ENCODE peak calls at places on chromosomes 13 and 19, in five cellular contexts. One of them, this sample, is unnamed.

GRCh38 chr13:67204731-67205130 is 25.4 kb downstream of the PCDH9 start:
- DNase-seq in tibial nerve: no peak
- DNase-seq in ascending aorta: no peak
- DNase-seq in endothelial cell of umbilical vein: no peak
- DNase-seq in Peyer's patch: no peak
- DNase-seq in this sample: no peak

GRCh38 chr13:82698941-82699340 is 1183.3 kb downstream of the SLITRK1 start:
- DNase-seq in tibial nerve: no peak
- DNase-seq in ascending aorta: no peak
- DNase-seq in endothelial cell of umbilical vein: no peak
- DNase-seq in Peyer's patch: no peak
- DNase-seq in this sample: no peak

GRCh38 chr13:110811008-110811720 is 97.7 kb downstream of the ING1 start:
- DNase-seq in tibial nerve: no peak
- DNase-seq in ascending aorta: no peak
- DNase-seq in endothelial cell of umbilical vein: no peak
- DNase-seq in Peyer's patch: no peak
- DNase-seq in this sample: no peak

GRCh38 chr19:39347332-39348227 is 5.4 kb downstream of the SAMD4B start:
- DNase-seq in tibial nerve: no peak
- DNase-seq in ascending aorta: no peak
- DNase-seq in endothelial cell of umbilical vein: no peak
- DNase-seq in Peyer's patch: no peak
- DNase-seq in this sample: no peak

GRCh38 chr19:49136771-49137171 is 17.4 kb downstream of the PPFIA3 start:
- DNase-seq in tibial nerve: no peak
- DNase-seq in ascending aorta: no peak
- DNase-seq in endothelial cell of umbilical vein: no peak
- DNase-seq in Peyer's patch: peak; percentile 78
- DNase-seq in this sample: no peak

GRCh38 chr13:104008571-104009435 is 942.6 kb upstream of the SLC10A2 start:
- DNase-seq in tibial nerve: no peak
- DNase-seq in ascending aorta: no peak
- DNase-seq in endothelial cell of umbilical vein: peak; percentile 92
- DNase-seq in Peyer's patch: no peak
- DNase-seq in this sample: no peak

GRCh38 chr19:35462476-35462953 is 14.5 kb downstream of the FFAR2 start:
- DNase-seq in tibial nerve: no peak
- DNase-seq in ascending aorta: no peak
- DNase-seq in endothelial cell of umbilical vein: no peak
- DNase-seq in Peyer's patch: peak; percentile 75
- DNase-seq in this sample: peak; percentile 65

GRCh38 chr13:33745370-33746324 is 72.3 kb upstream of the RFC3 start:
- DNase-seq in tibial nerve: peak; percentile 19
- DNase-seq in ascending aorta: no peak
- DNase-seq in endothelial cell of umbilical vein: no peak
- DNase-seq in Peyer's patch: no peak
- DNase-seq in this sample: no peak

GRCh38 chr13:63041640-63042414 is 1626.2 kb upstream of the PCDH20 start:
- DNase-seq in tibial nerve: no peak
- DNase-seq in ascending aorta: no peak
- DNase-seq in endothelial cell of umbilical vein: no peak
- DNase-seq in Peyer's patch: no peak
- DNase-seq in this sample: no peak

GRCh38 chr19:19606021-19606420 is 12.5 kb downstream of the PBX4 start:
- DNase-seq in tibial nerve: no peak
- DNase-seq in ascending aorta: no peak
- DNase-seq in endothelial cell of umbilical vein: no peak
- DNase-seq in Peyer's patch: peak; percentile 85
- DNase-seq in this sample: no peak

GRCh38 chr19:3211191-3211590 is 13.3 kb upstream of the CELF5 start:
- DNase-seq in tibial nerve: no peak
- DNase-seq in ascending aorta: no peak
- DNase-seq in endothelial cell of umbilical vein: no peak
- DNase-seq in Peyer's patch: no peak
- DNase-seq in this sample: no peak

GRCh38 chr19:44588753-44589112 is 24.6 kb upstream of the IGSF23 start:
- DNase-seq in tibial nerve: no peak
- DNase-seq in ascending aorta: no peak
- DNase-seq in endothelial cell of umbilical vein: no peak
- DNase-seq in Peyer's patch: no peak
- DNase-seq in this sample: no peak

GRCh38 chr19:55498246-55498645 is 10.0 kb downstream of the SSC5D start:
- DNase-seq in tibial nerve: no peak
- DNase-seq in ascending aorta: no peak
- DNase-seq in endothelial cell of umbilical vein: no peak
- DNase-seq in Peyer's patch: no peak
- DNase-seq in this sample: no peak

GRCh38 chr19:55053735-55054134 is 9.2 kb downstream of the RDH13 start:
- DNase-seq in tibial nerve: no peak
- DNase-seq in ascending aorta: no peak
- DNase-seq in endothelial cell of umbilical vein: no peak
- DNase-seq in Peyer's patch: no peak
- DNase-seq in this sample: no peak

GRCh38 chr13:96771501-96772367 is 222.5 kb downstream of the OXGR1 start:
- DNase-seq in tibial nerve: no peak
- DNase-seq in ascending aorta: no peak
- DNase-seq in endothelial cell of umbilical vein: no peak
- DNase-seq in Peyer's patch: no peak
- DNase-seq in this sample: no peak

GRCh38 chr13:71067164-71067815 is 799.7 kb downstream of the DACH1 start:
- DNase-seq in tibial nerve: no peak
- DNase-seq in ascending aorta: no peak
- DNase-seq in endothelial cell of umbilical vein: peak; percentile 35
- DNase-seq in Peyer's patch: no peak
- DNase-seq in this sample: no peak

GRCh38 chr19:45070861-45071544 is 5.3 kb downstream of the ZNF296 start:
- DNase-seq in tibial nerve: no peak
- DNase-seq in ascending aorta: no peak
- DNase-seq in endothelial cell of umbilical vein: no peak
- DNase-seq in Peyer's patch: no peak
- DNase-seq in this sample: no peak

GRCh38 chr19:33293255-33294057 is 8.9 kb downstream of the CEBPA start:
- DNase-seq in tibial nerve: no peak
- DNase-seq in ascending aorta: no peak
- DNase-seq in endothelial cell of umbilical vein: no peak
- DNase-seq in Peyer's patch: peak; percentile 67
- DNase-seq in this sample: no peak

GRCh38 chr13:77985866-77986636 is 67.4 kb upstream of the EDNRB start:
- DNase-seq in tibial nerve: no peak
- DNase-seq in ascending aorta: no peak
- DNase-seq in endothelial cell of umbilical vein: no peak
- DNase-seq in Peyer's patch: no peak
- DNase-seq in this sample: no peak

GRCh38 chr13:79805317-79805716 is 324.4 kb downstream of the NDFIP2 start:
- DNase-seq in tibial nerve: no peak
- DNase-seq in ascending aorta: no peak
- DNase-seq in endothelial cell of umbilical vein: no peak
- DNase-seq in Peyer's patch: no peak
- DNase-seq in this sample: no peak

GRCh38 chr19:35063940-35064818 is 22.7 kb downstream of the HPN start:
- DNase-seq in tibial nerve: no peak
- DNase-seq in ascending aorta: no peak
- DNase-seq in endothelial cell of umbilical vein: peak; percentile 13
- DNase-seq in Peyer's patch: no peak
- DNase-seq in this sample: no peak

GRCh38 chr13:91154954-91155353 is 192.5 kb upstream of the MIR17HG start:
- DNase-seq in tibial nerve: no peak
- DNase-seq in ascending aorta: no peak
- DNase-seq in endothelial cell of umbilical vein: no peak
- DNase-seq in Peyer's patch: no peak
- DNase-seq in this sample: no peak

GRCh38 chr13:105971720-105972119 is 563.7 kb downstream of the EFNB2 start:
- DNase-seq in tibial nerve: no peak
- DNase-seq in ascending aorta: no peak
- DNase-seq in endothelial cell of umbilical vein: no peak
- DNase-seq in Peyer's patch: no peak
- DNase-seq in this sample: no peak

GRCh38 chr13:99726261-99726894 is 225.1 kb downstream of the TM9SF2 start:
- DNase-seq in tibial nerve: no peak
- DNase-seq in ascending aorta: no peak
- DNase-seq in endothelial cell of umbilical vein: no peak
- DNase-seq in Peyer's patch: no peak
- DNase-seq in this sample: no peak

GRCh38 chr19:41308450-41309224 is 1.3 kb upstream of the CCDC97 start:
- DNase-seq in tibial nerve: peak; percentile 100
- DNase-seq in ascending aorta: peak; percentile 79
- DNase-seq in endothelial cell of umbilical vein: peak; percentile 94
- DNase-seq in Peyer's patch: peak; percentile 98
- DNase-seq in this sample: peak; percentile 91

GRCh38 chr13:35808846-35809245 is 322.3 kb downstream of the DCLK1 start:
- DNase-seq in tibial nerve: no peak
- DNase-seq in ascending aorta: no peak
- DNase-seq in endothelial cell of umbilical vein: no peak
- DNase-seq in Peyer's patch: no peak
- DNase-seq in this sample: no peak

GRCh38 chr19:45191324-45191845 is 12.8 kb downstream of the BLOC1S3 start:
- DNase-seq in tibial nerve: no peak
- DNase-seq in ascending aorta: no peak
- DNase-seq in endothelial cell of umbilical vein: no peak
- DNase-seq in Peyer's patch: no peak
- DNase-seq in this sample: no peak

GRCh38 chr13:32881074-32881791 is 135.0 kb upstream of the KL start:
- DNase-seq in tibial nerve: no peak
- DNase-seq in ascending aorta: no peak
- DNase-seq in endothelial cell of umbilical vein: no peak
- DNase-seq in Peyer's patch: no peak
- DNase-seq in this sample: no peak

GRCh38 chr13:45218689-45219088 is 17.8 kb upstream of the KCTD4 start:
- DNase-seq in tibial nerve: no peak
- DNase-seq in ascending aorta: no peak
- DNase-seq in endothelial cell of umbilical vein: peak; percentile 14
- DNase-seq in Peyer's patch: no peak
- DNase-seq in this sample: no peak
- H3K4me1 ChIP-seq in tibial nerve: no peaks in the 10 kb centered on the region
- H3K4me1 ChIP-seq in ascending aorta: no peaks in the 10 kb centered on the region
- H3K4me1 ChIP-seq in endothelial cell of umbilical vein: peaks cover 18% of the 10 kb centered on the region
- H3K4me1 ChIP-seq in Peyer's patch: no peaks in the 10 kb centered on the region
- H3K4me1 ChIP-seq in this sample: no peaks in the 10 kb centered on the region

DNA sequence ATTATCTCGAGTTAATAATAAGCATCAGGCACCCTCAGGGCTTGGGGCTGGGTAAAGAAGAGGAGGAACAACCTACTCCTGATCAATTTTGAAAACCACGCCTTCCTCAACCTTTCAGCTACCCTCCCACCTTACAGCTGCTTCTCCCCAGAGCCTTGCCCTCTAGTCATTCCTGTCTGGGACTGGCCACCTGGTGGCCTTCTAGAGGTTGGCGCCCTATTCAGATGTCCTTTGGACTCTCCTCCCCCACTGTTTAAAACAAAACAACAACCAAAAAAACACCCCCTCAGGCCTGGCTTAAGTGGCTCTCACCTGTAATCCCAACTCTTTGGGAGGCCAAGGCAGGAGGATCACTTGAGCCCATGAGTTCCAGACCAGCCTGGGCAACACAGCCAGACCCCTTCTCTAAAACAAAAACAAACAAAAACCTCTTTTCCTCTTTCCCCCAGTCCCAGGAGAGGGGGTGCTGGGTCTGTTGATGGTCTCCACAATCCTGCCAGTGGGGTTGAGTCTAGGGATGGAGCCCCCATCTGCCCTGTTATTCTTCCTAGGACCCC is 62.3 kb downstream of the CCDC70 start:
- DNase-seq in tibial nerve: no peak
- DNase-seq in ascending aorta: no peak
- DNase-seq in endothelial cell of umbilical vein: no peak
- DNase-seq in Peyer's patch: no peak
- DNase-seq in this sample: no peak
- TF ChIP-seq CTCF in tibial nerve: no peak
- TF ChIP-seq CTCF in ascending aorta: no peak
- TF ChIP-seq CTCF in endothelial cell of umbilical vein: peak; percentile 23
- TF ChIP-seq CTCF in Peyer's patch: no peak
- TF ChIP-seq CTCF in this sample: no peak

GRCh38 chr19:53894736-53895135 is 12.7 kb downstream of the PRKCG start:
- DNase-seq in tibial nerve: no peak
- DNase-seq in ascending aorta: no peak
- DNase-seq in endothelial cell of umbilical vein: no peak
- DNase-seq in Peyer's patch: no peak
- DNase-seq in this sample: no peak
- H3K4me1 ChIP-seq in tibial nerve: no peaks in the 10 kb centered on the region
- H3K4me1 ChIP-seq in ascending aorta: no peaks in the 10 kb centered on the region
- H3K4me1 ChIP-seq in endothelial cell of umbilical vein: no peaks in the 10 kb centered on the region
- H3K4me1 ChIP-seq in Peyer's patch: no peaks in the 10 kb centered on the region
- H3K4me1 ChIP-seq in this sample: peaks cover 5% of the 10 kb centered on the region

GRCh38 chr13:21061077-21061945 is at the start of gene LATS2:
- DNase-seq in tibial nerve: peak; percentile 97
- DNase-seq in ascending aorta: peak; percentile 82
- DNase-seq in endothelial cell of umbilical vein: peak; percentile 93
- DNase-seq in Peyer's patch: peak; percentile 95
- DNase-seq in this sample: peak; percentile 69
- TF ChIP-seq CTCF in tibial nerve: no peak
- TF ChIP-seq CTCF in ascending aorta: peak; percentile 50
- TF ChIP-seq CTCF in endothelial cell of umbilical vein: no peak
- TF ChIP-seq CTCF in Peyer's patch: peak; percentile 3
- TF ChIP-seq CTCF in this sample: no peak

GRCh38 chr13:111954681-111955411 is 112.1 kb upstream of the SOX1 start:
- DNase-seq in tibial nerve: no peak
- DNase-seq in ascending aorta: no peak
- DNase-seq in endothelial cell of umbilical vein: no peak
- DNase-seq in Peyer's patch: no peak
- DNase-seq in this sample: no peak

GRCh38 chr13:111951982-111952565 is 114.9 kb upstream of the SOX1 start:
- DNase-seq in tibial nerve: no peak
- DNase-seq in ascending aorta: no peak
- DNase-seq in endothelial cell of umbilical vein: no peak
- DNase-seq in Peyer's patch: peak; percentile 24
- DNase-seq in this sample: no peak

GRCh38 chr13:111952814-111953213 is 114.1 kb upstream of the SOX1 start:
- DNase-seq in tibial nerve: no peak
- DNase-seq in ascending aorta: no peak
- DNase-seq in endothelial cell of umbilical vein: no peak
- DNase-seq in Peyer's patch: no peak
- DNase-seq in this sample: no peak

GRCh38 chr13:111955412-111955769 is 111.6 kb upstream of the SOX1 start:
- DNase-seq in tibial nerve: no peak
- DNase-seq in ascending aorta: no peak
- DNase-seq in endothelial cell of umbilical vein: no peak
- DNase-seq in Peyer's patch: no peak
- DNase-seq in this sample: no peak

GRCh38 chr13:111953546-111954178 is 113.3 kb upstream of the SOX1 start:
- DNase-seq in tibial nerve: no peak
- DNase-seq in ascending aorta: no peak
- DNase-seq in endothelial cell of umbilical vein: no peak
- DNase-seq in Peyer's patch: no peak
- DNase-seq in this sample: no peak
- H3K4me1 ChIP-seq in tibial nerve: no peaks in the 10 kb centered on the region
- H3K4me1 ChIP-seq in ascending aorta: no peaks in the 10 kb centered on the region
- H3K4me1 ChIP-seq in endothelial cell of umbilical vein: no peaks in the 10 kb centered on the region
- H3K4me1 ChIP-seq in Peyer's patch: no peaks in the 10 kb centered on the region
- H3K4me1 ChIP-seq in this sample: no peaks in the 10 kb centered on the region